ENCODE peak calls at places on chromosomes 7 and 10, in four cellular contexts. E is astrocyte, I is Peyer's patch, J is GM23248. W is an unnamed sample. For H3K4me1, the result is how much of the 10 kb centered on the place peaks cover.

GRCh38 chr7:13945670-13946069 is 43.8 kb downstream of the ETV1 start:
- DNase-seq in E (peak), I (no peak), J (peak), W (no peak)

GRCh38 chr10:111756541-111757061 is 427.0 kb downstream of the GPAM start:
- DNase-seq in E (no peak), I (peak), J (peak), W (no peak)

GRCh38 chr7:130733866-130734524 is at the start of gene KLF14:
- DNase-seq in E (no peak), I (peak), J (peak), W (peak)

GRCh38 chr10:28778524-28778923 is 101.2 kb downstream of the BAMBI start:
- DNase-seq in E (peak), I (no peak), J (no peak), W (no peak)

GRCh38 chr10:49333192-49333591 is 34.2 kb downstream of the C10orf71 start:
- DNase-seq in E (no peak), I (no peak), J (no peak), W (no peak)

GRCh38 chr7:85931919-85932318 is 711.8 kb upstream of the GRM3 start:
- DNase-seq in E (no peak), I (no peak), J (no peak), W (no peak)

GRCh38 chr7:112546723-112547513 is 66.1 kb downstream of the LSMEM1 start:
- DNase-seq in E (no peak), I (no peak), J (no peak), W (no peak)

GRCh38 chr7:81937091-81937490 is 167.2 kb upstream of the HGF start:
- DNase-seq in E (no peak), I (no peak), J (peak), W (no peak)

GRCh38 chr10:122142652-122143237 is 128.4 kb upstream of the BTBD16 start:
- DNase-seq in E (no peak), I (peak), J (no peak), W (peak)

GRCh38 chr7:26508917-26509316 is 217.3 kb downstream of the SNX10 start:
- DNase-seq in E (no peak), I (no peak), J (no peak), W (no peak)

GRCh38 chr10:117320050-117320665 is 55.1 kb downstream of the PDZD8 start:
- DNase-seq in E (no peak), I (no peak), J (peak), W (no peak)

GRCh38 chr10:129685271-129685670 is 218.2 kb downstream of the MGMT start:
- DNase-seq in E (no peak), I (no peak), J (no peak), W (no peak)

GRCh38 chr7:14685112-14685511 is 217.4 kb downstream of the DGKB start:
- DNase-seq in E (no peak), I (no peak), J (no peak), W (no peak)

GRCh38 chr7:41701068-41701467 is 1.8 kb downstream of the INHBA start:
- DNase-seq in E (no peak), I (no peak), J (no peak), W (no peak)

GRCh38 chr10:98613446-98613845 is 166.7 kb upstream of the HPS1 start:
- DNase-seq in E (no peak), I (no peak), J (no peak), W (no peak)

GRCh38 chr10:101227765-101228681 is 1.2 kb downstream of the LBX1 start:
- DNase-seq in E (no peak), I (no peak), J (peak), W (no peak)

GRCh38 chr10:101230185-101230917 is 1.1 kb upstream of the LBX1 start:
- DNase-seq in E (no peak), I (no peak), J (peak), W (no peak)

GRCh38 chr10:101228682-101229274 is 485 bp downstream of the LBX1 start:
- DNase-seq in E (no peak), I (no peak), J (peak), W (no peak)

GRCh38 chr10:101231092-101231491 is 1.8 kb upstream of the LBX1 start:
- DNase-seq in E (no peak), I (no peak), J (no peak), W (no peak)

DNA sequence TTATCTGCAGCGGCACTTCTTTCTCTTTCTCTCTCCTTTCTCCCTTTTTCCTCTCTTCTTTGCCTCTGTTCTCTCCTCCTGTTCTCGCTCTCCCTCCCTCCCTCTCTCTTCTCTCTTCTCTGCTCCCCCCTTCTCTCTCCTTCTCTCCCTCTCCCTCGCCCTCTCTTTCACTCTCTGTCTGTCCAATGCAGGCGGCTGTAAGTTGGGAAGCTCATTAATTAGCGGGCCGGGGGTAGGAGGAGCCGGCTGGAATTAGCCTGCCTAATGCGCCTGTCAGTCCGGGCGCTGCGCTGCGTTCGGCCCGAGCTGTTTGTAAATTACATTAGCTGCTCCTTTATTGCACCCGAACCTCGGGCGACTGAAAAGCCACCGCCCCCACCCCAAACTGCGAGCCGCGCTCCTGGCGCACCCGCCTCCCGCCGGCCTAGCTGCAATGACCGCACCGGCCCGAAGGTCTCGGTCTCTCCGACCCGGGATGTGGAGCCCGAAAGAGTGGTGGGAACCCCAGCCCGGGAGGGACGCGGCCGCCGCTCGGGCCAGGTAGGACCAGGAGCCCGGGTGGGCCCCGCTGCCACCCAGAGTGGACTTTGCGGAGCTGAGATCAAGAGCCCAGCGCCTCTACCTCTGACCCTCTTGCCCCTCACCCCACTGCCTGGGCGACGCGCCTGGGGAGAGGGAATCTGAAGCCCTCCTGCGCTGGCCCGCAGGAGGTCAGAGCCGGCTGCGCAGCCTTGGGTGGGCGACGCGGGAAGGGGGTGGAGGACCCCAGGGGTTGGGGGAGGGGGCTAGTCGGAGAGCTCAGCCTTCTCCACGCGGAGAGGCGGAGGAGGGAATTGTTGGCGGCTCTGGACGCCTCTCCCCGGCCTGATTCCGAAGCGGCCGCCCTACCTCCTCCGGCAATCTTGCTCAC is at the start of gene LBX1:
- DNase-seq in E (no peak), I (no peak), J (peak), W (no peak)
- H3K4me1 ChIP-seq in E (under half), I (under half), J (under half), W (under half)

GRCh38 chr10:116270691-116271592 is 2.1 kb downstream of the GFRA1 start:
- DNase-seq in E (no peak), I (no peak), J (peak), W (no peak)
- H3K4me3 ChIP-seq in E (peak), I (peak), J (peak), W (no peak)

GRCh38 chr7:102068846-102069245 is 217.8 kb upstream of the SH2B2 start:
- DNase-seq in E (no peak), I (no peak), J (no peak), W (no peak)
- H3K4me1 ChIP-seq in E (under half), I (under half), J (under half), W (under half)

DNA sequence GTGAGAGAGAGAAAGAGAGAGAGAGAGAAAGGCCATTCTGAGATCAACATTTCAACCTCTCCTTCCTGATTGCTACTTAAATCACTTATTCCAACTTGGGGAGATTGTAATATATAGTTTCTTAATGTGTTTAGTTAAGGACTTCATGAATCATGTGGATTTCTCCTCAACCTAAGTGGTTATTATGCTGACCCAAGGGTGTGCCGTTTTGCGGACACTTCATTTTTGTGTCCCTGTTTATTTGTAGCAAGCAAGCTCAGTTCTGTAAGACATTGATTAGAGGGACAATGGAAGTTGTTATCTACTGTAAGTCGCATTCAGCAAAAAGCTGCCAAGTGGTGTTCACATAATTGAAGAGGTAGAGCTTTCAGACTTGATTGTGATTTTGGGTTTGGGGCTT is 20.0 kb upstream of the COL1A2 start:
- DNase-seq in E (no peak), I (no peak), J (peak), W (no peak)
- H3K4me3 ChIP-seq in E (peak), I (no peak), J (peak), W (no peak)

GRCh38 chr7:1590476-1590875 is 20.6 kb upstream of the PSMG3 start:
- DNase-seq in E (no peak), I (no peak), J (no peak), W (no peak)
- H3K4me1 ChIP-seq in E (under half), I (under half), J (under half), W (under half)

GRCh38 chr10:79982486-79982800 is 33.5 kb upstream of the SFTPD start:
- DNase-seq in E (no peak), I (no peak), J (no peak), W (no peak)
- H3K4me3 ChIP-seq in E (peak), I (peak), J (peak), W (no peak)

DNA sequence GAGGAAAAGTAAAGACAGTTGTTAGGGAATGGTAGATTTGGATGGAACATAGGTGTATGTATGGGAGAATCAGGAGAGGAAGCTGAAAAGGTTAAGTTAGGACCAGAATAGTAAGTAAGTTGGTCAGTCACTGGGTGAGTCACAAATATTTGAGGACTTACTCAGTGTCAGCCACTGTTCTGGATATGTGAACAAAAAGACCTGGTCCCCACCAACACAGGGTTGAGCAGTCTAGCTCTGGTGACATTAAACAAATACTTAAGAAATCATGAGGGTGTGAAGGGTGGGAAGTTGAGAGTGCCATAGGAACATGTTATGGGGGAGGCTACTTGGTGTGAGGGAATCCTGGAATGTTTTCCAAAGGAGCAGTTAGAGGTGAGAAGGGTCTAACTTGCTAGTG is 246.9 kb downstream of the PTEN start:
- DNase-seq in E (peak), I (no peak), J (peak), W (no peak)
- H3K4me1 ChIP-seq in E (under half), I (under half), J (under half), W (under half)

GRCh38 chr7:155206286-155207020 is 91.2 kb upstream of the INSIG1 start:
- DNase-seq in E (peak), I (peak), J (peak), W (no peak)
- H3K4me3 ChIP-seq in E (peak), I (peak), J (peak), W (peak)

W was measured in naive thymus-derived CD4-positive, alpha-beta T cell.